ENCODE peak calls at places on chromosomes 4 and X, in nine cellular contexts. I is DMS153, H is NCI-H1105, O is GM20000, A is type B pancreatic cell, N is lower lobe of right lung, Q is Kasumi-1, P is NCI-H2227 treated with DMSO at 0.1 percent for 48 hours, E is left ventricle myocardium inferior. F is an unnamed sample.
A peak's percentile ranks its signal among the peaks of the same experiment; 100 is the strongest.

GRCh38 chr4:132396636-132397035 is 752.5 kb upstream of the PCDH10 start:
- DNase-seq in O (no peak), I (no peak), P (no peak), E (no peak), A (no peak), N (no peak), H (no peak), Q (no peak), F (no peak)

GRCh38 chrX:22310779-22311178 is 38.1 kb downstream of the CBLL2 start:
- DNase-seq in E (no peak), A (no peak), I (no peak), H (no peak), P (no peak), N (no peak), O (no peak), Q (no peak), F (no peak)

GRCh38 chr4:41505161-41505653 is 32.8 kb upstream of the LIMCH1 start:
- DNase-seq in O (no peak), N (no peak), I (no peak), H (peak; percentile 36), A (no peak), P (no peak), Q (no peak), E (no peak), F (no peak)

GRCh38 chr4:168398589-168398988 is 80.0 kb upstream of the DDX60 start:
- DNase-seq in H (no peak), O (no peak), Q (no peak), A (no peak), N (no peak), P (no peak), E (no peak), I (no peak), F (no peak)

GRCh38 chrX:100830547-100830946 is 10.4 kb downstream of the CSTF2 start:
- DNase-seq in E (no peak), N (no peak), Q (no peak), O (peak; percentile 6), A (no peak), I (no peak), H (no peak), P (no peak), F (no peak)

GRCh38 chr4:55509272-55509671 is 37.4 kb downstream of the CLOCK start:
- DNase-seq in O (no peak), N (no peak), H (no peak), A (no peak), I (no peak), E (no peak), P (no peak), Q (peak; percentile 47), F (no peak)

GRCh38 chr4:182271731-182272525 is 28.7 kb downstream of the TENM3 start:
- DNase-seq in I (no peak), N (no peak), O (no peak), A (no peak), E (no peak), P (no peak), H (no peak), Q (no peak), F (no peak)

GRCh38 chr4:30537462-30537861 is 182.7 kb upstream of the PCDH7 start:
- DNase-seq in N (no peak), A (no peak), I (no peak), E (no peak), H (no peak), P (no peak), Q (no peak), O (no peak), F (no peak)

GRCh38 chr4:151199496-151200190 is 77.3 kb upstream of the PRSS48 start:
- DNase-seq in A (no peak), O (no peak), N (no peak), I (no peak), P (no peak), H (no peak), Q (no peak), E (no peak), F (no peak)